ENCODE peak calls at places on chromosomes 1 and 21, in six cellular contexts. A is ovary, C is GM23248, R is neural progenitor cell, G is fibroblast of lung, D is heart right ventricle. H is an unnamed sample.
A peak's percentile ranks its signal among the peaks of the same experiment; 100 is the strongest.

GRCh38 chr1:118982281-118982680 is 5.9 kb downstream of the TBX15 start:
- DNase-seq in G (no peak), A (no peak), R (no peak), C (peak; percentile 56), D (no peak), H (no peak)

GRCh38 chr1:53851571-53852282 is 13.6 kb upstream of the NDC1 start:
- DNase-seq in D (no peak), C (no peak), G (no peak), A (no peak), R (no peak), H (no peak)

GRCh38 chr1:50851034-50851433 is 109.0 kb downstream of the FAF1 start:
- DNase-seq in D (no peak), G (no peak), C (no peak), R (no peak), A (no peak), H (no peak)

GRCh38 chr1:189141056-189141455 is 1336.6 kb downstream of the BRINP3 start:
- DNase-seq in A (no peak), C (no peak), R (no peak), D (no peak), G (no peak), H (no peak)

GRCh38 chr1:232793944-232794343 is 11.3 kb upstream of the MAP10 start:
- DNase-seq in C (peak; percentile 81), R (peak; percentile 16), D (no peak), A (no peak), G (peak; percentile 71), H (no peak)

GRCh38 chr1:32330558-32331127 is 5.4 kb downstream of the MARCKSL1 start:
- DNase-seq in R (no peak), D (no peak), C (no peak), A (no peak), G (no peak), H (no peak)

GRCh38 chr1:42940851-42941639 is 17.6 kb downstream of the SLC2A1 start:
- DNase-seq in D (no peak), C (peak; percentile 97), R (no peak), G (peak; percentile 100), A (no peak), H (no peak)

GRCh38 chr1:9135145-9135836 is 6.4 kb upstream of the GPR157 start:
- DNase-seq in R (no peak), C (no peak), G (no peak), A (no peak), D (no peak), H (no peak)

GRCh38 chr1:110021285-110021684 is 13.1 kb upstream of the STRIP1 start:
- DNase-seq in R (no peak), G (no peak), A (no peak), D (no peak), C (no peak), H (no peak)

GRCh38 chr1:63155437-63155836 is 166.9 kb upstream of the FOXD3 start:
- DNase-seq in R (no peak), C (no peak), G (no peak), A (no peak), D (no peak), H (no peak)

GRCh38 chr1:235079443-235079967 is 49.1 kb downstream of the TOMM20 start:
- DNase-seq in R (no peak), C (peak; percentile 35), D (no peak), A (no peak), G (peak; percentile 84), H (no peak)

GRCh38 chr1:63821650-63822049 is 47.8 kb downstream of the ROR1 start:
- DNase-seq in A (no peak), R (no peak), G (peak; percentile 88), C (peak; percentile 53), D (no peak), H (no peak)

GRCh38 chr1:64976361-64976760 is 10.0 kb upstream of the JAK1 start:
- DNase-seq in C (no peak), G (no peak), A (no peak), R (no peak), D (no peak), H (no peak)

GRCh38 chr1:8059161-8059622 is 33.1 kb upstream of the ERRFI1 start:
- DNase-seq in A (no peak), D (no peak), C (peak; percentile 62), G (peak; percentile 82), R (no peak), H (peak; percentile 81)

GRCh38 chr1:35524106-35524505 is 33.1 kb downstream of the KIAA0319L start:
- DNase-seq in A (no peak), R (no peak), D (no peak), G (no peak), C (no peak), H (no peak)

GRCh38 chr1:194476351-194476750 is 1289.9 kb upstream of the B3GALT2 start:
- DNase-seq in A (no peak), C (no peak), G (no peak), R (no peak), D (no peak), H (no peak)

DNA sequence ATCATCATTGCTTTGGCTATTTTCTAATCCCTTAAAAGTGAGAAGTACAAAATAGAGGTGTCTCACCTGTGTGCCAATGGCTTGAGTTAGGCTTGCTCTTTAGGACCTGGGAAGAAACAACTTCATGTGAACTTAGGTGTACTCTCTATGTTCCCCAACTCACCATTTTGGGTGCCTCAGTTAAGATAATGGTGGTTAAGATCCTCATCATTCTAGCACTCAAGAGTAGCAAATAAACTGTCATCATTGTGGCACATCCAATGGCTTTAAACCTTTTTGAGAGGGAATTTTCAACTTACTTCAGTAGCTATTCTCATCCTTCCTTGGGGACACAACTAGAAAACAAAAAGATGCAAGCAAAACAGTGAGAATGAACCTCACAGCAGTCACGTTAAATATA is 1.3 kb downstream of the GAS5 start:
- DNase-seq in G (no peak), C (peak; percentile 34), R (no peak), A (no peak), D (no peak), H (no peak)
- H3K27ac ChIP-seq in G (peak overlapping the region; percentile 90), C (peak overlapping the region; percentile 85), R (peak overlapping the region; percentile 81), A (no peak overlapping the region), D (no peak overlapping the region), H (no peak overlapping the region)

GRCh38 chr21:19109694-19110093 is 706.1 kb upstream of the TMPRSS15 start:
- DNase-seq in C (no peak), A (no peak), R (no peak), G (no peak), D (no peak), H (no peak)
- H3K27ac ChIP-seq in C (no peak overlapping the region), A (no peak overlapping the region), R (no peak overlapping the region), G (no peak overlapping the region), D (no peak overlapping the region), H (no peak overlapping the region)

DNA sequence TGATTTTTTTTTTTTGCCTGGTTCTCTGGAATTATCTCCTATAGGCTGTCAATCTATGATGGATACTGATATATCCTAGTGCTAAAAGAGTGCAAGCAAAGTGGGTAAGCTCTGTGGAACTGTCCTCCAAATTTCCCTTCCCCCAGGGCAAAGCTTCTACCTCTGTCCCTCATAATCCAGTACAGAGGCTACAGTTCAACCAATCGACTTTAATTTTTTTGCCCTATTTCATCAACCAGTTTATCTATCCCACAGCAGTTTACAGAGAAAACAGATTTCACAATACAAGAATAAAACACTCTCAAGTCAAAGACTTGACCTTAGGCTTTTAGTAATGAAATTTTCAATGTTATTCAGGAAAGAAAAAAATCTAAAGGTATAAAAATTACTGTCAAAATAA is 13.9 kb downstream of the PUM1 start:
- DNase-seq in C (no peak), G (no peak), D (no peak), R (no peak), A (no peak), H (no peak)
- H3K27ac ChIP-seq in C (peak overlapping the region; percentile 72), G (no peak overlapping the region), D (no peak overlapping the region), R (no peak overlapping the region), A (no peak overlapping the region), H (no peak overlapping the region)

GRCh38 chr1:15346356-15347030 is 63.2 kb upstream of the EFHD2 start:
- DNase-seq in D (no peak), R (no peak), A (no peak), G (no peak), C (no peak), H (no peak)
- H3K27ac ChIP-seq in D (no peak overlapping the region), R (no peak overlapping the region), A (no peak overlapping the region), G (no peak overlapping the region), C (no peak overlapping the region), H (no peak overlapping the region)

GRCh38 chr1:226661965-226662364 is 77.1 kb downstream of the ITPKB start:
- DNase-seq in D (no peak), C (peak; percentile 32), G (no peak), A (no peak), R (no peak), H (no peak)
- H3K27ac ChIP-seq in D (no peak overlapping the region), C (peak overlapping the region; percentile 55), G (peak overlapping the region; percentile 97), A (peak overlapping the region; percentile 79), R (no peak overlapping the region), H (peak overlapping the region; percentile 91)

DNA sequence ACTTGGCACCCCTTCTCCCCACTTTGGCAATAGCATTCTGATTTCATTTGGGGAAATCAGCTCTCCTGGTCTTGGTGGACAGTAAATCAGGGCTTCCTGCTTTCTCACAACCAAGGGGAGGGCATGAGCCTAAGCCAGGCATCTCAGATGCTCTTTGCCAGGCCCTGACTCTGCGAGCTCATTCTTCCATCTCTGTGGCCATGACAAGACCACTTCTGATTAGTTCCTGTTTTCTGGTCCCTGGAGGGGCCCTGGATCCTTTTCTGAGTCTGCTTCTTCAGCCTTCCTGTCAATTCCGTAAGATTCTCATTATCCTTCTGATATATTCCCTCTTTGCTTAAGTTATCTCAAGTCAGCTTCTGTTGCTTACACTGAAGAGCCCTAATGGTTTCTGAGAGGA is 210.4 kb downstream of the HIVEP3 start:
- DNase-seq in D (no peak), R (no peak), G (no peak), C (no peak), A (no peak), H (no peak)
- H3K27ac ChIP-seq in D (no peak overlapping the region), R (no peak overlapping the region), G (no peak overlapping the region), C (no peak overlapping the region), A (no peak overlapping the region), H (no peak overlapping the region)

DNA sequence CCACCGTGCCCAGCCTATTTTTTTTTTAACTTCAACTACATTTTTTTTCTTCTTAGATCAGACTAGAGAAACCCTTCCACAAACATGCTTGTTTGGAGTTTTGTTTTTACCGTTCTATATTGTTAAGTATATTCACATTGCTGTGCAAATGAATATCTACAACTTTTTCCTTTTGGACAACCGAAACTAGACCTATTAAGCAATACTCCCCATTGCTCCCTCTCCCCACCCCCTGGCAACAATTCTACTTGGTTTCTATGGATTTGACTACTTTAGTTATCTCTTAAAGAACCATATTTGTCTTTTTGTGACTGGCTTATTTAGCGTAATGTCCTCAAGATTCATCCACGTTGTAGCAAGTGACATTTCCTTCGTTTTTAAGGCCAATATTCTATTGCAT is 19.1 kb downstream of the ETNK2 start:
- DNase-seq in D (no peak), G (no peak), A (no peak), R (no peak), C (no peak), H (no peak)
- H3K27ac ChIP-seq in D (no peak overlapping the region), G (no peak overlapping the region), A (no peak overlapping the region), R (no peak overlapping the region), C (no peak overlapping the region), H (no peak overlapping the region)

H was measured in coronary artery.